ENCODE peak calls at places on chromosomes 12 and 14, in ten cellular contexts. I is AG20443; H is NCI-H748 treated with DMSO at 0.1 percent for 48 hours; U is stimulated activated CD8-positive, alpha-beta memory T cell treated with anti-CD3 and anti-CD28 coated beads, Interleukin-15, amount 100 ng/mL, for 1 hour; O is HCEC 1CT; X is H7; Y is CD8-positive, alpha-beta T cell; S is dermis blood vessel endothelial cell; P is 8988T; A is iPS-NIHi11. R is an unnamed sample.
A peak's percentile ranks its signal among the peaks of the same experiment; 100 is the strongest.

GRCh38 chr14:66918527-66918926 is 270.7 kb upstream of the GARIN2 start:
- DNase-seq in H (no peak), A (no peak), I (no peak), P (no peak), U (no peak), Y (no peak), S (no peak), O (no peak), X (no peak), R (no peak)

GRCh38 chr14:83342590-83342989 is 1808.9 kb upstream of the SEL1L start:
- DNase-seq in S (no peak), P (no peak), O (no peak), I (peak; percentile 76), U (no peak), A (no peak), Y (no peak), X (no peak), H (no peak), R (no peak)

GRCh38 chr14:79090781-79091180 is 920.6 kb downstream of the NRXN3 start:
- DNase-seq in S (no peak), Y (no peak), O (peak; percentile 16), U (no peak), P (no peak), A (no peak), H (no peak), X (no peak), I (peak; percentile 6), R (peak; percentile 49)

GRCh38 chr12:52020539-52021336 is 14.0 kb downstream of the TAMALIN start:
- DNase-seq in I (peak; percentile 70), X (peak; percentile 92), A (peak; percentile 73), U (no peak), S (peak; percentile 79), P (peak; percentile 91), Y (peak; percentile 73), O (peak; percentile 43), H (no peak), R (peak; percentile 80)

GRCh38 chr14:95328876-95329503 is 9.3 kb upstream of the CLMN start:
- DNase-seq in O (no peak), S (no peak), H (no peak), I (no peak), A (no peak), P (no peak), X (no peak), Y (no peak), U (no peak), R (no peak)

GRCh38 chr12:14558377-14559051 is 9.2 kb downstream of the PLBD1 start:
- DNase-seq in A (no peak), X (no peak), S (no peak), I (no peak), U (no peak), O (no peak), H (no peak), P (no peak), Y (no peak), R (no peak)

GRCh38 chr12:104793280-104793679 is 164.8 kb downstream of the SLC41A2 start:
- DNase-seq in I (peak; percentile 88), O (no peak), S (no peak), Y (no peak), A (no peak), H (no peak), U (no peak), P (no peak), X (no peak), R (peak; percentile 93)

GRCh38 chr12:83018063-83018462 is 331.4 kb downstream of the TMTC2 start:
- DNase-seq in A (peak; percentile 7), Y (no peak), X (no peak), S (no peak), H (no peak), I (no peak), P (no peak), U (no peak), O (no peak), R (no peak)

GRCh38 chr14:74955229-74955999 is at the start of gene PGF:
- DNase-seq in U (no peak), P (peak; percentile 70), S (peak; percentile 84), I (peak; percentile 90), O (no peak), X (peak; percentile 96), Y (no peak), A (peak; percentile 93), H (peak; percentile 21), R (peak; percentile 60)

GRCh38 chr14:64423987-64424386 is 35.8 kb downstream of the MTHFD1 start:
- DNase-seq in A (no peak), P (no peak), U (no peak), H (no peak), X (no peak), Y (no peak), O (peak; percentile 67), I (peak; percentile 13), S (peak; percentile 19), R (no peak)

GRCh38 chr14:102849522-102850379 is 72.5 kb downstream of the TRAF3 start:
- DNase-seq in U (no peak), X (peak; percentile 15), O (peak; percentile 24), A (no peak), I (peak; percentile 55), S (peak; percentile 71), Y (no peak), H (peak; percentile 57), P (no peak), R (no peak)

GRCh38 chr12:12577786-12578185 is 15.1 kb upstream of the DUSP16 start:
- DNase-seq in P (no peak), X (no peak), O (no peak), Y (no peak), A (no peak), H (no peak), U (no peak), S (no peak), I (no peak), R (no peak)

GRCh38 chr12:95809000-95809680 is 18.6 kb upstream of the NTN4 start:
- DNase-seq in O (no peak), I (no peak), S (peak; percentile 65), X (no peak), H (no peak), P (no peak), U (no peak), Y (no peak), A (no peak), R (no peak)

GRCh38 chr14:65360144-65360784 is 52.3 kb upstream of the FUT8 start:
- DNase-seq in P (no peak), A (no peak), X (no peak), I (no peak), Y (no peak), S (no peak), O (no peak), H (no peak), U (no peak), R (no peak)

GRCh38 chr12:104207416-104207941 is 8.1 kb upstream of the TXNRD1 start:
- DNase-seq in Y (no peak), U (no peak), X (no peak), A (no peak), O (no peak), H (no peak), I (peak; percentile 27), S (no peak), P (no peak), R (no peak)

GRCh38 chr12:4908694-4909396 is 860 bp upstream of the KCNA1 start:
- DNase-seq in I (peak; percentile 25), H (peak; percentile 53), S (no peak), A (peak; percentile 92), P (no peak), Y (no peak), X (peak; percentile 92), U (no peak), O (no peak), R (peak; percentile 3)

GRCh38 chr12:51000245-51000644 is 25.9 kb downstream of the SLC11A2 start:
- DNase-seq in U (no peak), Y (no peak), S (no peak), H (no peak), I (peak; percentile 57), O (peak; percentile 42), X (no peak), A (no peak), P (no peak), R (no peak)

GRCh38 chr14:102510616-102511520 is 1.3 kb upstream of the ANKRD9 start:
- DNase-seq in Y (no peak), P (no peak), X (peak; percentile 96), S (no peak), I (no peak), H (no peak), O (no peak), A (peak; percentile 84), U (no peak), R (peak; percentile 61)

GRCh38 chr12:126907900-126908764 is 1358.8 kb upstream of the TMEM132C start:
- DNase-seq in O (no peak), Y (no peak), U (no peak), I (no peak), H (no peak), A (no peak), S (no peak), P (no peak), X (no peak), R (no peak)

GRCh38 chr14:92421756-92422155 is 91.8 kb upstream of the RIN3 start:
- DNase-seq in U (no peak), S (no peak), X (no peak), H (no peak), Y (no peak), A (no peak), O (no peak), I (no peak), P (no peak), R (no peak)

GRCh38 chr14:104359301-104359968 is 220.1 kb upstream of the C14orf180 start:
- DNase-seq in A (no peak), S (no peak), Y (no peak), H (no peak), X (peak; percentile 61), I (no peak), U (no peak), O (no peak), P (no peak), R (no peak)